ENCODE peak calls at places on chromosomes 13 and 19, in five cellular contexts. P is HCT116, N is mammary epithelial cell, V is breast epithelium, H is spleen. R is an unnamed sample.

GRCh38 chr13:76621726-76622125 is 264.5 kb downstream of the KCTD12 start:
- DNase-seq in P (no peak), N (peak; percentile 9), V (no peak), H (no peak), R (no peak)

GRCh38 chr19:5045956-5046338 is 77.0 kb downstream of the KDM4B start:
- DNase-seq in P (no peak), N (no peak), V (no peak), H (no peak), R (no peak)

GRCh38 chr13:99344610-99345208 is 37.5 kb upstream of the GPR183 start:
- DNase-seq in P (no peak), N (no peak), V (no peak), H (no peak), R (no peak)

GRCh38 chr19:41500443-41500842 is 57.5 kb downstream of the ERICH4 start:
- DNase-seq in P (no peak), N (no peak), V (no peak), H (no peak), R (no peak)

GRCh38 chr13:20525144-20525600 is 485 bp downstream of the CRYL1 start:
- DNase-seq in P (no peak), N (peak; percentile 7), V (no peak), H (peak; percentile 88), R (peak; percentile 35)

GRCh38 chr13:88086577-88086976 is 415.4 kb downstream of the SLITRK5 start:
- DNase-seq in P (no peak), N (no peak), V (no peak), H (no peak), R (no peak)

GRCh38 chr19:44850641-44851109 is 4.6 kb downstream of the NECTIN2 start:
- DNase-seq in P (no peak), N (no peak), V (no peak), H (no peak), R (no peak)

GRCh38 chr13:24870380-24870760 is 106.4 kb downstream of the RNF17 start:
- DNase-seq in P (no peak), N (no peak), V (no peak), H (no peak), R (no peak)

GRCh38 chr13:20188649-20189553 is 3.8 kb downstream of the GJB2 start:
- DNase-seq in P (no peak), N (no peak), V (no peak), H (no peak), R (no peak)

GRCh38 chr13:101204270-101205011 is 211.9 kb downstream of the NALCN start:
- DNase-seq in P (no peak), N (no peak), V (no peak), H (no peak), R (no peak)

GRCh38 chr19:9836021-9836420 is 903 bp downstream of the PIN1 start:
- DNase-seq in P (no peak), N (no peak), V (no peak), H (no peak), R (no peak)

GRCh38 chr13:25095862-25096453 is at the start of gene PABPC3:
- DNase-seq in P (no peak), N (no peak), V (no peak), H (no peak), R (no peak)

GRCh38 chr19:48918801-48919247 is 14.7 kb upstream of the DHDH start:
- DNase-seq in P (no peak), N (no peak), V (no peak), H (no peak), R (no peak)

GRCh38 chr13:41075034-41075433 is 13.7 kb downstream of the WBP4 start:
- DNase-seq in P (no peak), N (no peak), V (no peak), H (no peak), R (no peak)

GRCh38 chr19:58002384-58003152 is at the start of gene ZNF606:
- DNase-seq in P (no peak), N (peak; percentile 86), V (peak; percentile 83), H (peak; percentile 97), R (peak; percentile 85)
- H3K9me3 ChIP-seq in P (no peaks in the 10 kb centered on the region), N (peaks cover 56% of the 10 kb centered on the region), V (peaks cover 56% of the 10 kb centered on the region), H (peaks cover 77% of the 10 kb centered on the region), R (no peaks in the 10 kb centered on the region)

DNA sequence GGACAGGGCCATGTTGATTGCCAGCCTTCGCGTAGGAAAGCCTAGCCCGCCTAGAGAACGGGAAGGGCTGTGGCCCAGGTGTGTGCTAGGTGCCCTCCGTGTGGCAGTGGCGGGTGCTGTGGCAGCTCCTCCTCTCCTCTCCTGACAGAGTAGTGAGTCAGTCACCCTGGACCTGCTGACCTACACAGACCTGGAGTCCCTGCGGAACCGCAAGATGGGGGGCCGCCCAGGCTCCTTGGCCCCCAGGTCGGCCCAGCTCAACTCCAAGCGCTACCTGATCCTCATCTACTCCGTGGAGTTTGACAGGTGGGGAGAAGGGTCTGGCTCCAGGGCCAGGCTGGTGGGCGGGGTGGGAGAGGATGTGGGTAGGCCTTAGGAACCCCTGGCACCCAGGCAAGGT is 11.1 kb downstream of the CCDC61 start:
- DNase-seq in P (no peak), N (no peak), V (no peak), H (no peak), R (no peak)
- H3K27ac ChIP-seq in P (no peak overlapping the region), N (no peak overlapping the region), V (no peak overlapping the region), H (no peak overlapping the region), R (no peak overlapping the region)

GRCh38 chr19:57031156-57031555 is 88.6 kb upstream of the USP29 start:
- DNase-seq in P (no peak), N (no peak), V (no peak), H (no peak), R (no peak)
- H3K9me3 ChIP-seq in P (peaks cover 3% of the 10 kb centered on the region), N (peaks cover under 1% of the 10 kb centered on the region), V (peaks cover 11% of the 10 kb centered on the region), H (peaks cover 21% of the 10 kb centered on the region), R (no peaks in the 10 kb centered on the region)

GRCh38 chr13:113491982-113492381 is 1.5 kb upstream of the DCUN1D2 start:
- DNase-seq in P (no peak), N (no peak), V (no peak), H (no peak), R (no peak)

GRCh38 chr13:113497217-113497616 is 6.7 kb upstream of the DCUN1D2 start:
- DNase-seq in P (no peak), N (no peak), V (no peak), H (no peak), R (no peak)

GRCh38 chr13:113491418-113491883 is 940 bp upstream of the DCUN1D2 start:
- DNase-seq in P (no peak), N (peak; percentile 27), V (no peak), H (peak; percentile 89), R (no peak)

GRCh38 chr13:113493315-113493951 is 2.9 kb upstream of the DCUN1D2 start:
- DNase-seq in P (peak; percentile 85), N (peak; percentile 88), V (no peak), H (no peak), R (no peak)

GRCh38 chr13:113495494-113496251 is 5.2 kb upstream of the DCUN1D2 start:
- DNase-seq in P (no peak), N (no peak), V (no peak), H (no peak), R (no peak)
- H3K27ac ChIP-seq in P (no peak overlapping the region), N (no peak overlapping the region), V (no peak overlapping the region), H (peak overlapping the region; percentile 26), R (no peak overlapping the region)

GRCh38 chr13:46663216-46663615 is 110.2 kb downstream of the LRCH1 start:
- DNase-seq in P (no peak), N (no peak), V (no peak), H (no peak), R (no peak)

GRCh38 chr13:46665243-46665629 is 112.3 kb downstream of the LRCH1 start:
- DNase-seq in P (no peak), N (no peak), V (no peak), H (no peak), R (no peak)

GRCh38 chr13:46662690-46663089 is 109.7 kb downstream of the LRCH1 start:
- DNase-seq in P (no peak), N (no peak), V (no peak), H (no peak), R (no peak)

GRCh38 chr13:46663644-46664043 is 110.7 kb downstream of the LRCH1 start:
- DNase-seq in P (no peak), N (no peak), V (no peak), H (no peak), R (no peak)

DNA sequence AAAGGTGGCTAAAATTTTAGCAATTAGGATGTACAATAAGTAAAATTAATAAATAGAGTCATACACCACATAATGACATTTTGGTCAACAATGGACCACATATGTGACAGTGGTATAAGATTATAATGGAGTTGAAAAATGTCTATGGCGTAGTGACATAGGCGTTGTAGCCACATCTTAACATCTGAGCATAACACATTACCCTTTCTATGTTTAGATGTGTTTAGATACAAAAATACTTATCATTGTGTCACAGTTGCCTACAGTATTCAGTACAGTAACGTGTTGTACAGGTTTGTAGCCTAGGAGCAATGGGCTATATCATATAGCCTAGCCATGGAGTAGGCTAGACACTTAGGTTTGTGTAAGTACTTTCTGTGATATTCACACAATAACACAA is 111.2 kb downstream of the LRCH1 start:
- DNase-seq in P (no peak), N (no peak), V (no peak), H (no peak), R (no peak)
- H3K9me3 ChIP-seq in P (no peaks in the 10 kb centered on the region), N (no peaks in the 10 kb centered on the region), V (no peaks in the 10 kb centered on the region), H (no peaks in the 10 kb centered on the region), R (no peaks in the 10 kb centered on the region)

GRCh38 chr13:43006893-43007631 is 15.0 kb upstream of the EPSTI1 start:
- DNase-seq in P (no peak), N (peak; percentile 42), V (no peak), H (no peak), R (no peak)
- H3K27ac ChIP-seq in P (no peak overlapping the region), N (peak overlapping the region; percentile 35), V (no peak overlapping the region), H (no peak overlapping the region), R (no peak overlapping the region)